ENCODE peak calls at places on chromosomes 4 and X, in four cellular contexts. F is Panc1, U is pancreas, L is transverse colon. E is an unnamed sample.

GRCh38 chr4:86185659-86186058 is 174.2 kb downstream of the MAPK10 start:
- DNase-seq in U (no peak), F (no peak), L (no peak), E (no peak)

GRCh38 chrX:140572724-140573123 is 67.9 kb upstream of the SOX3 start:
- DNase-seq in U (peak), F (peak), L (peak), E (peak)

GRCh38 chrX:154733072-154733425 is 17.8 kb downstream of the GAB3 start:
- DNase-seq in L (no peak), F (no peak), U (no peak), E (no peak)

GRCh38 chrX:20141281-20142220 is at the start of gene EIF1AX:
- DNase-seq in L (peak), F (peak), U (peak), E (peak)

GRCh38 chr4:16082424-16083216 is 1.2 kb downstream of the PROM1 start:
- DNase-seq in L (peak), U (peak), F (no peak), E (peak)

GRCh38 chr4:169009281-169010124 is 552 bp downstream of the CBR4 start:
- DNase-seq in F (no peak), L (peak), U (peak), E (peak)

GRCh38 chr4:8307126-8307525 is 37.6 kb downstream of the HTRA3 start:
- DNase-seq in L (no peak), F (no peak), U (no peak), E (peak)

GRCh38 chr4:121072836-121073362 is 564 bp upstream of the NDNF start:
- DNase-seq in U (no peak), F (no peak), L (peak), E (peak)

GRCh38 chrX:85922821-85923220 is 124.5 kb downstream of the CHM start:
- DNase-seq in L (no peak), F (no peak), U (no peak), E (no peak)

GRCh38 chr4:1009647-1010521 is 1.5 kb upstream of the FGFRL1 start:
- DNase-seq in F (no peak), U (peak), L (peak), E (peak)

GRCh38 chr4:88623097-88623496 is 30.8 kb downstream of the HERC3 start:
- DNase-seq in U (no peak), L (no peak), F (no peak), E (no peak)

GRCh38 chr4:131091896-131092295 is 1995.9 kb downstream of the C4orf33 start:
- DNase-seq in F (no peak), U (no peak), L (no peak), E (no peak)
- TF ChIP-seq CTCF in F (peak), U (peak), L (no peak), E (no peak)

DNA sequence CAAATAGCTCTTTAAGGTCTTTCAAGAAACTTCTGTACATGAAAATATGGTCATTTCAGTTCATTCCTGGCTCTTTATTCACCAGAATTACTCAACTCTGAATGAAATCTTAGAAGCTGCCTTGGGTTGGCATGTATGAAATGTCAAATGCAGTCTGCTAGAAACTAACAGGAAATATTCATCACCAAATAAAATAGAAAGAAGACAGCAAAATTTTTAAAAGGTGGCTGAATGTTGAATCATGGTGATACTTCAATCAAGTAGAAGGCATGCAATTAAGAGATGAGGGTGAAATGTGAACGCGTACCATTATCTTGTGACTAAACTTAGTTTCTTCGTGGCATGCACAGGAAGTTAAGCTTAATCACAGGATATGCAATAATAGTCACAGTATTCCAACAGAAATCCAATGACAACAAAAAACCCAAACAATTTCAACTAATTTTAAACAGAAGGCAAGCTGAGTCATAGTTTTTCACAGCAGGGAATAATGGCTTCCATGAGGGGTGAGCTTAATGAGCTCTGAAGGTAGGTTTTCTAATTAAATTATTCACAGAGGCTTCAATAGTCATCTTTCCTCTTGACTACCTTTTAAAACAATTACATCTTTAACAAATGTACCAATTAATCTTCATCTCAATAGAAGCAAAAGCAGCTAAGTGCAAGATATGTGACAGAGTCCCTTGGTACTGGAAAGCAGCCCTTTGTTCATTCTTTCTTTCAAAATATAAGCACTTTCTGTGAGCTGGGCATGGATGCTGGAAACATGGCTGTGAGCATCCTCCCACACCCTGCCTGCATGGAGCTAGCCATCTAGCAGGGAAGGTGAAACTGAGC is 44.5 kb downstream of the SCFD2 start:
- DNase-seq in L (no peak), F (peak), U (no peak), E (no peak)
- H3K27ac ChIP-seq in L (no peak), F (no peak), U (no peak), E (no peak)

GRCh38 chr4:159227984-159228383 is 125.1 kb downstream of the RAPGEF2 start:
- DNase-seq in U (peak), L (peak), F (no peak), E (no peak)
- TF ChIP-seq CTCF in U (no peak), L (no peak), F (no peak), E (no peak)

GRCh38 chr4:170090667-170091052 is 904 bp upstream of the AADAT start:
- DNase-seq in F (no peak), L (no peak), U (no peak), E (no peak)

GRCh38 chr4:170089274-170089742 is 448 bp downstream of the AADAT start:
- DNase-seq in F (no peak), L (peak), U (peak), E (peak)

GRCh38 chr4:170088686-170089085 is 1.1 kb downstream of the AADAT start:
- DNase-seq in L (no peak), F (no peak), U (no peak), E (no peak)

GRCh38 chr4:170091069-170091696 is 1.4 kb upstream of the AADAT start:
- DNase-seq in U (no peak), L (no peak), F (no peak), E (no peak)

GRCh38 chr4:170089743-170090666 is at the start of gene AADAT:
- DNase-seq in U (peak), F (peak), L (peak), E (peak)
- H3K27ac ChIP-seq in U (no peak), F (peak), L (peak), E (peak)